ENCODE peak calls at places on chromosomes 16 and 17, in ten cellular contexts. C is heart left ventricle; S is stimulated activated CD4-positive, alpha-beta T cell treated with anti-CD3 and anti-CD28 coated beads, Interleukin-1b, Interleukin-23, amount 100 ng/mL, for 24 hours; B is dermis microvascular lymphatic vessel endothelial cell; K is AG08396; U is naive thymus-derived CD4-positive, alpha-beta T cell; G is mesendoderm; O is WERI-Rb-1; Q is Ammon's horn; F is NCI-H446. A is an unnamed sample.
A peak's percentile ranks its signal among the peaks of the same experiment; 100 is the strongest.

GRCh38 chr17:78075545-78075944 is 53.0 kb downstream of the TMC6 start:
- DNase-seq in F (no peak), C (no peak), B (no peak), G (no peak), Q (peak; percentile 85), K (no peak), O (no peak), S (no peak), U (no peak), A (no peak)

GRCh38 chr16:61412562-61412961 is 623.7 kb downstream of the CDH8 start:
- DNase-seq in G (no peak), S (no peak), C (no peak), U (no peak), K (no peak), B (no peak), F (no peak), O (no peak), Q (no peak), A (no peak)

GRCh38 chr17:44733753-44734152 is 25.0 kb upstream of the ADAM11 start:
- DNase-seq in B (no peak), G (peak; percentile 63), C (no peak), S (no peak), U (no peak), O (peak; percentile 84), F (no peak), K (no peak), Q (peak; percentile 35), A (no peak)

GRCh38 chr16:50841081-50841886 is 99.4 kb downstream of the CYLD start:
- DNase-seq in B (no peak), O (no peak), C (no peak), F (no peak), S (peak; percentile 41), G (peak; percentile 67), Q (no peak), K (no peak), U (peak; percentile 16), A (no peak)

GRCh38 chr16:66811043-66811442 is 9.7 kb upstream of the TERB1 start:
- DNase-seq in F (no peak), B (no peak), G (no peak), O (no peak), Q (peak; percentile 27), U (no peak), K (no peak), S (no peak), C (no peak), A (no peak)

GRCh38 chr16:68978303-68978954 is 127.0 kb upstream of the HAS3 start:
- DNase-seq in Q (no peak), S (no peak), K (no peak), G (no peak), O (no peak), U (no peak), C (no peak), B (no peak), F (no peak), A (no peak)

GRCh38 chr17:83200231-83200699 is 120.9 kb downstream of the METRNL start:
- DNase-seq in O (peak; percentile 4), S (peak; percentile 53), C (peak; percentile 62), B (no peak), U (no peak), Q (peak; percentile 27), K (no peak), G (no peak), F (no peak), A (peak; percentile 82)

GRCh38 chr16:12159672-12160071 is 183.1 kb downstream of the SNX29 start:
- DNase-seq in U (no peak), F (no peak), Q (no peak), B (no peak), C (no peak), O (no peak), K (no peak), G (no peak), S (no peak), A (no peak)

GRCh38 chr17:68054296-68054900 is 18.9 kb downstream of the KPNA2 start:
- DNase-seq in C (no peak), O (no peak), Q (peak; percentile 37), F (no peak), G (no peak), S (no peak), U (no peak), B (peak; percentile 63), K (peak; percentile 23), A (no peak)

GRCh38 chr16:9090101-9090959 is 1.1 kb upstream of the HAPSTR1 start:
- DNase-seq in C (peak; percentile 40), F (no peak), U (peak; percentile 38), O (peak; percentile 61), K (peak; percentile 35), B (no peak), S (peak; percentile 44), G (peak; percentile 70), Q (peak; percentile 25), A (peak; percentile 57)

GRCh38 chr17:78128616-78129384 is at the start of gene TMC6:
- DNase-seq in U (peak; percentile 88), S (no peak), O (peak; percentile 80), C (peak; percentile 62), G (peak; percentile 89), Q (peak; percentile 62), B (no peak), K (peak; percentile 67), F (no peak), A (peak; percentile 61)

GRCh38 chr17:10785295-10785694 is 18.6 kb downstream of the TMEM238L start:
- DNase-seq in K (no peak), B (no peak), O (no peak), Q (no peak), G (no peak), U (no peak), F (no peak), S (no peak), C (no peak), A (no peak)

GRCh38 chr17:80346498-80347275 is 68.3 kb upstream of the ENDOV start:
- DNase-seq in K (no peak), B (no peak), O (no peak), C (no peak), Q (no peak), F (no peak), G (no peak), S (no peak), U (no peak), A (no peak)

GRCh38 chr16:3131755-3132377 is 3.0 kb upstream of the ZNF213 start:
- DNase-seq in O (peak; percentile 80), K (no peak), G (peak; percentile 73), B (peak; percentile 31), S (peak; percentile 34), U (peak; percentile 26), Q (no peak), F (no peak), C (no peak), A (no peak)

GRCh38 chr17:56899403-56899802 is 14.4 kb downstream of the TRIM25 start:
- DNase-seq in S (no peak), B (no peak), F (no peak), U (no peak), Q (no peak), K (no peak), G (no peak), C (no peak), O (no peak), A (no peak)

GRCh38 chr16:89507834-89508590 is at the start of gene SPG7:
- DNase-seq in O (peak; percentile 68), S (peak; percentile 82), C (peak; percentile 88), B (peak; percentile 67), K (peak; percentile 100), G (peak; percentile 90), F (peak; percentile 21), U (peak; percentile 92), Q (peak; percentile 85), A (peak; percentile 88)

GRCh38 chr16:81838794-81839193 is 59.7 kb downstream of the PLCG2 start:
- DNase-seq in F (no peak), G (no peak), O (no peak), C (no peak), B (peak; percentile 21), K (no peak), Q (no peak), S (no peak), U (no peak), A (no peak)

GRCh38 chr17:77402159-77402731 is 261.5 kb downstream of the SEC14L1 start:
- DNase-seq in B (no peak), F (no peak), C (no peak), U (no peak), G (no peak), S (no peak), K (no peak), O (no peak), Q (no peak), A (no peak)

GRCh38 chr17:6492892-6493674 is 48.8 kb downstream of the PIMREG start:
- DNase-seq in K (no peak), G (peak; percentile 74), U (no peak), Q (no peak), C (no peak), O (no peak), B (no peak), S (no peak), F (no peak), A (no peak)

GRCh38 chr16:85306071-85306792 is 194.0 kb upstream of the CIBAR2 start:
- DNase-seq in S (peak; percentile 78), C (peak; percentile 86), Q (peak; percentile 85), B (peak; percentile 70), G (peak; percentile 78), F (no peak), K (peak; percentile 89), O (peak; percentile 82), U (peak; percentile 87), A (peak; percentile 94)

GRCh38 chr17:41959336-41960095 is 7.1 kb upstream of the CNP start:
- DNase-seq in G (peak; percentile 91), K (peak; percentile 53), O (peak; percentile 94), F (no peak), C (no peak), U (no peak), S (no peak), Q (peak; percentile 71), B (peak; percentile 60), A (no peak)